ENCODE peak calls at places on chromosomes 16 and 17, in six cellular contexts. J is A549, L is endothelial cell of umbilical vein, I is HepG2, Q is K562, P is GM12878. A is an unnamed sample.
A peak's percentile ranks its signal among the peaks of the same experiment; 100 is the strongest.

GRCh38 chr17:51585514-51586104 is 325.3 kb downstream of the UTP18 start:
- DNase-seq in J (peak; percentile 7), L (no peak), I (peak; percentile 30), Q (no peak), P (no peak), A (no peak)

GRCh38 chr17:6102615-6103014 is 32.4 kb downstream of the WSCD1 start:
- DNase-seq in J (no peak), L (peak; percentile 88), I (no peak), Q (no peak), P (no peak), A (no peak)

GRCh38 chr17:59963738-59964454 is 644 bp downstream of the RNFT1 start:
- DNase-seq in J (peak; percentile 43), L (peak; percentile 68), I (peak; percentile 16), Q (peak; percentile 16), P (no peak), A (peak; percentile 81)

GRCh38 chr17:60253048-60253447 is 103.3 kb downstream of the CA4 start:
- DNase-seq in J (no peak), L (no peak), I (no peak), Q (no peak), P (no peak), A (no peak)

GRCh38 chr17:79201536-79202227 is 127.1 kb downstream of the ENGASE start:
- DNase-seq in J (peak; percentile 87), L (no peak), I (no peak), Q (no peak), P (no peak), A (no peak)

GRCh38 chr17:60091908-60092331 is 13.2 kb upstream of the HEATR6 start:
- DNase-seq in J (no peak), L (peak; percentile 54), I (no peak), Q (no peak), P (no peak), A (no peak)

GRCh38 chr16:81600275-81600674 is 155.7 kb downstream of the CMIP start:
- DNase-seq in J (no peak), L (peak; percentile 46), I (peak; percentile 84), Q (no peak), P (no peak), A (no peak)

GRCh38 chr16:914453-914852 is 56.3 kb downstream of the LMF1 start:
- DNase-seq in J (no peak), L (peak; percentile 18), I (peak; percentile 16), Q (no peak), P (peak; percentile 8), A (peak; percentile 7)

GRCh38 chr17:36808181-36808661 is 129.1 kb upstream of the LHX1 start:
- DNase-seq in J (no peak), L (no peak), I (no peak), Q (peak; percentile 43), P (no peak), A (no peak)

GRCh38 chr17:2385240-2386202 is 15.3 kb downstream of the MNT start:
- DNase-seq in J (no peak), L (no peak), I (no peak), Q (no peak), P (no peak), A (no peak)

GRCh38 chr17:72387969-72388368 is 267.1 kb downstream of the SOX9 start:
- DNase-seq in J (no peak), L (no peak), I (no peak), Q (no peak), P (no peak), A (no peak)

GRCh38 chr17:78367193-78367592 is 7.3 kb upstream of the SOCS3 start:
- DNase-seq in J (no peak), L (no peak), I (no peak), Q (no peak), P (no peak), A (no peak)

GRCh38 chr17:74992223-74992622 is 4.8 kb downstream of the CDR2L start:
- DNase-seq in J (no peak), L (no peak), I (no peak), Q (no peak), P (no peak), A (peak; percentile 40)

GRCh38 chr17:65130829-65131228 is 6.3 kb upstream of the RGS9 start:
- DNase-seq in J (no peak), L (no peak), I (peak; percentile 61), Q (no peak), P (no peak), A (peak; percentile 19)

GRCh38 chr17:45218895-45219661 is 2.6 kb upstream of the FMNL1 start:
- DNase-seq in J (peak; percentile 85), L (peak; percentile 74), I (peak; percentile 76), Q (peak; percentile 79), P (no peak), A (peak; percentile 81)

DNA sequence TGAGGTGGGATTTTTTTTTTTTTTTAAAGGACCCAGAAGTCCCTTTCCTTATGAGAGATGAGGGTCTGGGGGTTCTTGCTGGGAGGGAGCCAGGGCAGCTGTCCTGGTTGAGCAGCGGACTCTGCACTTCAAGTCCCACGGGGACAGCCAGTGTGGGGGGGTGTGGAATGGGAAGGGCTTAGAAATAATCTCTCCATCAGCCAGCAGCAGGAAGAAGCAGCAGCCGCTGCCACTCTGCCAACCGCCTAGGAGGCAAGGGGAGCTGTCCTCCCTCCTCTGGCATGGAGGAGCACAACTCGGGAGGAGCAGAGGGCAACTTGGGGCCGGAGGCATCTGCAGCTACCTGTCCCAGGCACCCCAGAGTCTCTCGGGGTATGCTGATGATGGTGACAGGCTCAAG is at the start of gene KCNG4:
- DNase-seq in J (no peak), L (no peak), I (no peak), Q (no peak), P (no peak), A (peak; percentile 23)
- TF ChIP-seq MYC in J (no peak), L (no peak), I (no peak), Q (no peak), P (no peak), A (no peak)

GRCh38 chr16:67964477-67965131 is 3.8 kb downstream of the SLC12A4 start:
- DNase-seq in J (no peak), L (no peak), I (no peak), Q (no peak), P (no peak), A (no peak)
- TF ChIP-seq MAX in J (no peak), L (no peak), I (no peak), Q (no peak), P (no peak), A (no peak)

GRCh38 chr16:3444032-3444388 is 530 bp downstream of the NAA60 start:
- DNase-seq in J (no peak), L (peak; percentile 87), I (peak; percentile 72), Q (no peak), P (no peak), A (peak; percentile 75)
- TF ChIP-seq CTCF in J (no peak), L (no peak), I (no peak), Q (no peak), P (no peak), A (no peak)

GRCh38 chr16:89317729-89318429 is 100.4 kb downstream of the ZNF778 start:
- DNase-seq in J (no peak), L (no peak), I (no peak), Q (no peak), P (no peak), A (no peak)
- TF ChIP-seq MYC in J (no peak), L (no peak), I (no peak), Q (no peak), P (no peak), A (no peak)

GRCh38 chr16:30948087-30948955 is 547 bp upstream of the ORAI3 start:
- DNase-seq in J (peak; percentile 87), L (peak; percentile 97), I (peak; percentile 82), Q (peak; percentile 73), P (no peak), A (peak; percentile 51)
- TF ChIP-seq MAX in J (peak; percentile 4), L (peak; percentile 73), I (no peak), Q (no peak), P (no peak), A (no peak)

DNA sequence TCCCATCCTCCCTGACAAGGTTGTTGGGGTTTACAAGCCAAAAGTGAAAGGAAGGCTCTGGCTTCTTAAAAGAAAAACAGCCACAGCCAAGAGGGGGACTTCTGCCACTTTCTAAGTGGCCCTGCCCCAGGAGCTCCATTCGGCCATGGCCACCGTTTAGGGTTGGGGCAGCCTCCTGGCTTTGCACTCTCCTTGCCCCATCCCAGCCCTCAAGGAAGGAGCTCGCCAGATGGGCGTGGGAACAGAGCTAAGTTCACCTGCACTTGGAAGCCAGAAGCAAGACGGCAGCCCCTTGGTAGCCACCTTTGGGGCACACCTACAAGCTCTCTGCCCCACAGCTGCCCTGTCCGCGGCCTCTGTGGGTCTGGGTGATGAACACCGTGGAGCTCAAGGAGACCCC is 122.4 kb upstream of the CDC42EP4 start:
- DNase-seq in J (no peak), L (no peak), I (no peak), Q (no peak), P (no peak), A (no peak)
- TF ChIP-seq CTCF in J (no peak), L (no peak), I (no peak), Q (no peak), P (no peak), A (no peak)